ENCODE peak calls at places on chromosomes 11 and 22, in four cellular contexts. V is cardiac fibroblast, A is hepatocyte, J is natural killer cell. R is an unnamed sample.

GRCh38 chr22:32465661-32466060 is 1.4 kb upstream of the BPIFC start:
- DNase-seq in V (no peak), J (no peak), A (no peak), R (no peak)

GRCh38 chr22:30947821-30948454 is 20.6 kb downstream of the MORC2 start:
- DNase-seq in J (no peak), V (peak), A (peak), R (no peak)

GRCh38 chr22:27212617-27213177 is 555.3 kb downstream of the MIAT start:
- DNase-seq in J (no peak), A (peak), V (peak), R (no peak)

GRCh38 chr11:26944866-26945664 is 48.8 kb upstream of the FIBIN start:
- DNase-seq in A (no peak), J (no peak), V (peak), R (no peak)

GRCh38 chr11:11268706-11269105 is 84.3 kb downstream of the CSNK2A3 start:
- DNase-seq in V (no peak), A (no peak), J (no peak), R (no peak)

GRCh38 chr11:128908391-128909246 is 17.5 kb downstream of the KCNJ5 start:
- DNase-seq in J (no peak), A (peak), V (peak), R (no peak)

GRCh38 chr11:87022254-87022653 is 15.5 kb upstream of the TMEM135 start:
- DNase-seq in V (no peak), A (no peak), J (no peak), R (no peak)

GRCh38 chr11:38543311-38543710 is 1945.3 kb upstream of the RAG2 start:
- DNase-seq in A (no peak), V (peak), J (no peak), R (no peak)

GRCh38 chr11:5383576-5383975 is at the start of gene OR51M1:
- DNase-seq in J (no peak), A (no peak), V (no peak), R (no peak)
- TF ChIP-seq CTCF in J (no peak), A (no peak), V (no peak), R (no peak)

GRCh38 chr22:19876314-19876940 is 21.8 kb upstream of the GNB1L start:
- DNase-seq in V (peak), A (no peak), J (no peak), R (no peak)
- TF ChIP-seq CTCF in V (no peak), A (no peak), J (no peak), R (no peak)

GRCh38 chr11:60944504-60945294 is 7.3 kb downstream of the SLC15A3 start:
- DNase-seq in J (no peak), V (no peak), A (no peak), R (no peak)
- TF ChIP-seq CTCF in J (no peak), V (peak), A (no peak), R (peak)

GRCh38 chr11:132402056-132402684 is 1031.8 kb downstream of the NTM start:
- DNase-seq in A (peak), J (no peak), V (peak), R (no peak)
- TF ChIP-seq CTCF in A (peak), J (no peak), V (peak), R (peak)

GRCh38 chr11:88421530-88421929 is 84.0 kb upstream of the CTSC start:
- DNase-seq in V (peak), A (peak), J (no peak), R (no peak)

GRCh38 chr11:88420165-88420781 is 82.7 kb upstream of the CTSC start:
- DNase-seq in V (peak), A (no peak), J (no peak), R (no peak)

GRCh38 chr11:88414981-88415391 is 77.5 kb upstream of the CTSC start:
- DNase-seq in V (no peak), A (no peak), J (no peak), R (no peak)

GRCh38 chr11:88415495-88415894 is 78.0 kb upstream of the CTSC start:
- DNase-seq in V (no peak), A (no peak), J (no peak), R (no peak)

DNA sequence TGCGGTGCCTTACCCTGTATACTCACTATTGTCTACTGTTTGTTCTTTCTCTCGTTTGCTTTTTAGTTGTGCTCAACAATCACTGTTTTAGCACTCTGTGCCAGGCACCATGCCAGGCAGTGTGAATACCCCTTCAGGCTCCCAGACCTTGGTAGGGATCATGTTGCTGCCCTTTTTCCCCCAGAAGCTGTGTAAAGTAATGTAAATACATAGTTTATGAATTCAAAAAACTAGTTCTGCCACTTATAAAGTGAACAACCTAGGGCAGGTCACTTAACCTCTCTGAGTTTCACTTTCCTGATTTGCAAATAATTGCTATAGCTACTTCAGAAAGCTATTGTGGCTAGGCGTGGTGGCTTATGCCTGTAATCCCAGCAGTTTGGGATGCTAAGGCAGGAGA is 81.0 kb upstream of the CTSC start:
- DNase-seq in V (no peak), J (no peak), A (no peak), R (no peak)
- TF ChIP-seq CTCF in V (no peak), J (no peak), A (no peak), R (no peak)

DNA sequence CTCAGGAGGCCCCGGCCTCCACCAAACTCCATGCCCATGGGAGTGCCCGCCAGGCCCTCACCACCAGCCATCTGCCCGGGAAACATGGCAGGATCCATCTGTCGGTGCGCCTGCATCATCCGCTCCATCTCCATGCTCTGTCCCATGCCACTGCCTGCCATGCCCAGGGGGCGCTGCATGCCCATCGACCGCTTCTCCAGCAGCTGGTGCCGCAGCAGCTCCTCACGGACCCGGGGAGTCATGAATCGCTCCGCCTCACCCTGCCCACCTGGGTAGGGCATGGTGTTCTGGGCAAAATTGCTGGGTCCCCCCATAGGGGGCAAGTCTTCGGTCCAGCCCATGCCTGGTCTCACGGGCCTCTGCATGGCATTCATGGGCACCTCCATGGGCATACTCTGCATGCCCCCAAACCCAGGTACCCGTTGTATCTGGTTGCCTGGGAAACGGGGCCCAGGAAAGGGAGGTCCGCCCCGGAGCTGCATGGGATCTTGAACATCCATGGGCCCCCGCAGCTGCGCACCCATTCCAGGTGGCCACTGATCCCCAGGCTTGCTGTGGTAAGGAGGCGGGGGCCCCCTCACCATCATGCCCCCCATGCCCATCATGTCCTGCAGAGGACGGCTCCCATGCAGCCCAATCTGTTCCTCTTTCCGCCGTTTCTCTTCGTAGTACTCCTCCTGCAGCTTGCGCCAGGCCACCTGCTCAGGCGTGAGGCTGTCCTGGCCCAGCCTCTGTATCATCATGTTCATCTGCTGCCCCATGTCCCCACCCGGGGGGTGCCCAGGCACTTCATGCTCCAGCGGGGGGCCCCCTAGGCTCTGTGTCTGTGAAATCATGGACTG is 18.0 kb downstream of the CXCR5 start:
- DNase-seq in A (no peak), V (no peak), J (no peak), R (no peak)
- TF ChIP-seq CTCF in A (no peak), V (peak), J (no peak), R (no peak)

DNA sequence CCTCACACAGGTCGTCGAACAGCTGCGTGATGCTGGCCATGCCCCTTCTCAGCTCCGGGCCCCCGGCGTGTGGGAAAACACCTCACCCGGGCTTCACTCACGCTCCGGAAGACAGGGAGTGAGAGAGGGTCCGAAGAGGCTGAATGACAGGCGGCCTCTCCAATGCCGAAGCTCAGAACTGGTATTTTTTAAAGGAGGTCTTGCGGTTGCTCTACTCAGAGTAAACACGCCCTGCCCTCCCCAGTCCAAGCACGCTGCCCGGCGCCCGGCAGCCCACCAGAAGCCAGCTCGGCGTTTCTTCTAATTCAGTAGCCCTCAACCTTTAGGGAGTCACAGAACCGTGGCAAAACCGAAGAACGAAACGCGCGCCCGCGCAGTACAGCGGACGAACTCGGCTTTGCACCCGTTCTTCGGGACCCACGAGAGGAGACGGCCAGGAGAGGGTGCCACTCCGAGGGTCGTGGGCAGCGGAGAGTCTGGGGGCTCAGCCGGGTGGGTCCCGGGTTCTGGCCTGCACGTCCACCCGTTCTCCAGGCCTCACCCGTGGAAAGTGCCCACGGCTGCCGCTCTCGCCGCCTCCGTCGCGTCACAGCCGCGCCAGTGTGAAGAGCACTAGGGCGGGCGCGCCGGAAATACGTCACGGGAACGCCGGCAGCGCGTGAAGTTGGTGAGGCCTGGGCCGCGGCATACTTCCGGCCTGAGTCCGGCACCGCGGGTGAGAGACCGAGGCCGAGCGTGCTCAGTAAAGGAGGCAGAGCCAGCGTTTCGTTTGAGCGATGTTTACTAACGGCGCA is at the start of gene TUBGCP6:
- DNase-seq in A (peak), J (peak), V (peak), R (peak)
- TF ChIP-seq CTCF in A (peak), J (no peak), V (peak), R (peak)

R was measured in type B pancreatic cell.